ENCODE peak calls at places on chromosomes 1 and 21, in six cellular contexts. One of them, this sample, is unnamed.

GRCh38 chr1:27856561-27857343 is 15.6 kb upstream of the THEMIS2 start:
- DNase-seq in CD4-positive, alpha-beta T cell: no peak
- DNase-seq in neural crest cell: no peak
- DNase-seq in GM20000: no peak
- DNase-seq in WTC11: no peak
- DNase-seq in astrocyte of the spinal cord: no peak
- DNase-seq in this sample: no peak

GRCh38 chr1:46130144-46130543 is 2.3 kb downstream of the PIK3R3 start:
- DNase-seq in CD4-positive, alpha-beta T cell: no peak
- DNase-seq in astrocyte of the spinal cord: peak
- DNase-seq in neural crest cell: no peak
- DNase-seq in GM20000: no peak
- DNase-seq in WTC11: no peak
- DNase-seq in this sample: no peak

GRCh38 chr1:230278871-230279582 is 147.1 kb downstream of the PGBD5 start:
- DNase-seq in neural crest cell: no peak
- DNase-seq in astrocyte of the spinal cord: no peak
- DNase-seq in GM20000: no peak
- DNase-seq in WTC11: no peak
- DNase-seq in CD4-positive, alpha-beta T cell: no peak
- DNase-seq in this sample: no peak

GRCh38 chr1:208170252-208170651 is 73.9 kb downstream of the PLXNA2 start:
- DNase-seq in CD4-positive, alpha-beta T cell: no peak
- DNase-seq in WTC11: no peak
- DNase-seq in GM20000: no peak
- DNase-seq in neural crest cell: no peak
- DNase-seq in astrocyte of the spinal cord: no peak
- DNase-seq in this sample: no peak

GRCh38 chr21:14096577-14096976 is 114.2 kb downstream of the LIPI start:
- DNase-seq in CD4-positive, alpha-beta T cell: no peak
- DNase-seq in astrocyte of the spinal cord: no peak
- DNase-seq in GM20000: no peak
- DNase-seq in WTC11: no peak
- DNase-seq in neural crest cell: no peak
- DNase-seq in this sample: no peak

GRCh38 chr1:41366428-41367101 is 5.3 kb downstream of the FOXO6 start:
- DNase-seq in neural crest cell: no peak
- DNase-seq in CD4-positive, alpha-beta T cell: peak
- DNase-seq in GM20000: no peak
- DNase-seq in astrocyte of the spinal cord: no peak
- DNase-seq in WTC11: peak
- DNase-seq in this sample: no peak

GRCh38 chr1:204370176-204370575 is 10.4 kb upstream of the PLEKHA6 start:
- DNase-seq in CD4-positive, alpha-beta T cell: no peak
- DNase-seq in neural crest cell: no peak
- DNase-seq in GM20000: no peak
- DNase-seq in astrocyte of the spinal cord: no peak
- DNase-seq in WTC11: no peak
- DNase-seq in this sample: no peak

GRCh38 chr1:231699769-231700168 is 73.2 kb downstream of the DISC1 start:
- DNase-seq in neural crest cell: no peak
- DNase-seq in CD4-positive, alpha-beta T cell: no peak
- DNase-seq in GM20000: no peak
- DNase-seq in astrocyte of the spinal cord: peak
- DNase-seq in WTC11: no peak
- DNase-seq in this sample: no peak

GRCh38 chr1:178267646-178268094 is 173.8 kb downstream of the RASAL2 start:
- DNase-seq in GM20000: no peak
- DNase-seq in CD4-positive, alpha-beta T cell: no peak
- DNase-seq in neural crest cell: no peak
- DNase-seq in WTC11: peak
- DNase-seq in astrocyte of the spinal cord: peak
- DNase-seq in this sample: peak

GRCh38 chr1:4177425-4178150 is 277.5 kb upstream of the C1orf174 start:
- DNase-seq in WTC11: no peak
- DNase-seq in CD4-positive, alpha-beta T cell: no peak
- DNase-seq in astrocyte of the spinal cord: no peak
- DNase-seq in neural crest cell: no peak
- DNase-seq in GM20000: no peak
- DNase-seq in this sample: no peak

GRCh38 chr1:118360817-118361216 is 175.8 kb upstream of the SPAG17 start:
- DNase-seq in CD4-positive, alpha-beta T cell: no peak
- DNase-seq in neural crest cell: no peak
- DNase-seq in WTC11: no peak
- DNase-seq in GM20000: no peak
- DNase-seq in astrocyte of the spinal cord: peak
- DNase-seq in this sample: no peak

GRCh38 chr1:94236630-94237290 is 624 bp downstream of the ARHGAP29 start:
- DNase-seq in neural crest cell: no peak
- DNase-seq in GM20000: no peak
- DNase-seq in astrocyte of the spinal cord: peak
- DNase-seq in WTC11: peak
- DNase-seq in CD4-positive, alpha-beta T cell: no peak
- DNase-seq in this sample: no peak

GRCh38 chr1:94235189-94236020 is 2.0 kb downstream of the ARHGAP29 start:
- DNase-seq in astrocyte of the spinal cord: peak
- DNase-seq in CD4-positive, alpha-beta T cell: no peak
- DNase-seq in WTC11: no peak
- DNase-seq in GM20000: no peak
- DNase-seq in neural crest cell: no peak
- DNase-seq in this sample: no peak

GRCh38 chr1:94239796-94240195 is 2.4 kb upstream of the ARHGAP29 start:
- DNase-seq in CD4-positive, alpha-beta T cell: no peak
- DNase-seq in neural crest cell: no peak
- DNase-seq in WTC11: no peak
- DNase-seq in GM20000: no peak
- DNase-seq in astrocyte of the spinal cord: no peak
- DNase-seq in this sample: no peak

GRCh38 chr1:94236021-94236491 is 1.3 kb downstream of the ARHGAP29 start:
- DNase-seq in CD4-positive, alpha-beta T cell: no peak
- DNase-seq in WTC11: no peak
- DNase-seq in GM20000: no peak
- DNase-seq in astrocyte of the spinal cord: peak
- DNase-seq in neural crest cell: no peak
- DNase-seq in this sample: no peak

DNA sequence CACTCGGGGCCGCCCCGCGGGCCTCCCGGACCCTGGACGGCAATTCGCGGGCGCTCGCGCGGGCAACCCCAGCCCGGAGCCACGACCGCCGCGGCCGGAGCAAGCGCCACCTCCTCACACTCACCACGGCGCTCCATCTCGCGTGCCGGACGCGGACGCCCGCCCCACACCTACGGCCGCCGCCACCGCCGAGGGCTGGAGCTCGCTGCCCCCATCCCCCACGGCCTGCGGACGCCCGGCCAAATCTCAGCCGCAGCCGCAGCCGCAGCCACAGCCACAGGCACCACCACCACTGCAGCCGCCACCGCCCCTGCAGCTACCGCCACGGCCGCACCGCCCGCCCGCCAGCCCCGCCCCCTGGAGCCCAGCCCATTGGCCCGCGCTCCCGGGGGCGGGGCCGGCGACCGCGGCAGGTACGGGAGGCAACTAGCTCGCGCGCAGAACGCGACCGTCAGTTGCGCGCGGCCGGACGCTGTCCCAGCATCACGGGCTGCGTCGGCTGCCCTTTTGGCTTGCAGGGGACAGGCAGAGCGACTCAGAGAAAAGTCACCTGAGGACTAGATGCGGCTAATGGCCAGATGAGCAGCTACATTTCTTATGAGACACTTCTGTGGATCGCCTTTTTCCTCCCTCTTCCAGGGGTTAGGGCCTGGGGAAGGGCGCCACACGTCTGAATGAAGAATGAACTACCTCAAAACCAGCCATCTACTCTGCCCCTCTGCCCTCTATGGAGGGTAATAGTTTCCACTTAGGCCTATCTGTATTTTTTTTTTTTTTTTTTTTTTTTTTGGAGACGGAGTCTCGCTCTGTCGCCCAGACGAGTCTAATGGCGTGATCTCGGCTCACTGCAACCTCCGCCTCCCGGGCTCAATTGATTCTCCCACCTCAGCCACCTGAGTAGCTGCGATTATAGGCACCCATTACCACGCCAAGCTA is at the start of gene ARHGAP29:
- DNase-seq in astrocyte of the spinal cord: peak
- DNase-seq in neural crest cell: peak
- DNase-seq in WTC11: peak
- DNase-seq in CD4-positive, alpha-beta T cell: peak
- DNase-seq in GM20000: peak
- DNase-seq in this sample: peak
- TF ChIP-seq CTCF in astrocyte of the spinal cord: no peak
- TF ChIP-seq CTCF in neural crest cell: no peak
- TF ChIP-seq CTCF in WTC11: no peak
- TF ChIP-seq CTCF in CD4-positive, alpha-beta T cell: no peak
- TF ChIP-seq CTCF in GM20000: no peak
- TF ChIP-seq CTCF in this sample: no peak

DNA sequence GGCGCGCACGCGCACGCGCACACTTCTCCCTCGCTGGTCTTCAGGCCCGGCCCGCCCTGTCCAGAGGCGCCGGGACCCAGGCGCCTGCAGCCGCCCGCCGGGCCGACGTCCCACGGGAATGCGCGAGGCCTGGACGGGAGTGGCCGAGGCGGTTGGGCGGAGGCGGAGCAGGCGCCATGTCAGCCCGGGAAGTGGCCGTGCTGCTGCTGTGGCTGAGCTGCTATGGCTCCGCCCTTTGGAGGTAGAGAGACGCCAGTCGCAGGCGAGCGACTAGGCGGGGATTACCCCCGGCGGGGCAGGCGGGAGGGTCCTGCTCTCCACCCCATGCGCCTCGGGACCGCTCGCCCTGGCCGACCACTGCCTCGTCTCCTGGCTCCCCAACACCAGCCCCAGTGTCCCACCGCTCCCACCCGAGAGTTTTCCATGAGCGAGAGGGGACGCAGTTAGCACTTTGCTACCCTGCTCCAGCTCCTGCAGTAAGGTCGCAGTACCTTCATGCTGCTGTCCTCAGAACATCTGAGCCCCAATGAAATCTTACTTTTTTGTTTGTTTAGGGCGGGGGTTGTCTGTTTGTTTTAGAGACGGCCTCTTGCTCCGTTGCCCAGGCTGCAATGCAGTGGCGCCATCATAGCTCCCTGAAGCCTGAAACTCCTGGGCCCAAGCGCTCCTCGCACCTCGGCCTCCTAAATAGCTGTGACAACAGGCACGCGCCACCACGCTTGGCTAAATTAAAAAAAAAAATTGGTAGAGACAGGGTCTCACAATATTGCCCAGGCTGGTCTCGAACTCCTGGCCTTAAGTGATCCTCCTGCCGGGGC is at the start of gene CATSPERE:
- DNase-seq in astrocyte of the spinal cord: peak
- DNase-seq in WTC11: peak
- DNase-seq in CD4-positive, alpha-beta T cell: peak
- DNase-seq in neural crest cell: peak
- DNase-seq in GM20000: peak
- DNase-seq in this sample: peak
- TF ChIP-seq CTCF in astrocyte of the spinal cord: no peak
- TF ChIP-seq CTCF in WTC11: no peak
- TF ChIP-seq CTCF in CD4-positive, alpha-beta T cell: no peak
- TF ChIP-seq CTCF in neural crest cell: no peak
- TF ChIP-seq CTCF in GM20000: no peak
- TF ChIP-seq CTCF in this sample: no peak

DNA sequence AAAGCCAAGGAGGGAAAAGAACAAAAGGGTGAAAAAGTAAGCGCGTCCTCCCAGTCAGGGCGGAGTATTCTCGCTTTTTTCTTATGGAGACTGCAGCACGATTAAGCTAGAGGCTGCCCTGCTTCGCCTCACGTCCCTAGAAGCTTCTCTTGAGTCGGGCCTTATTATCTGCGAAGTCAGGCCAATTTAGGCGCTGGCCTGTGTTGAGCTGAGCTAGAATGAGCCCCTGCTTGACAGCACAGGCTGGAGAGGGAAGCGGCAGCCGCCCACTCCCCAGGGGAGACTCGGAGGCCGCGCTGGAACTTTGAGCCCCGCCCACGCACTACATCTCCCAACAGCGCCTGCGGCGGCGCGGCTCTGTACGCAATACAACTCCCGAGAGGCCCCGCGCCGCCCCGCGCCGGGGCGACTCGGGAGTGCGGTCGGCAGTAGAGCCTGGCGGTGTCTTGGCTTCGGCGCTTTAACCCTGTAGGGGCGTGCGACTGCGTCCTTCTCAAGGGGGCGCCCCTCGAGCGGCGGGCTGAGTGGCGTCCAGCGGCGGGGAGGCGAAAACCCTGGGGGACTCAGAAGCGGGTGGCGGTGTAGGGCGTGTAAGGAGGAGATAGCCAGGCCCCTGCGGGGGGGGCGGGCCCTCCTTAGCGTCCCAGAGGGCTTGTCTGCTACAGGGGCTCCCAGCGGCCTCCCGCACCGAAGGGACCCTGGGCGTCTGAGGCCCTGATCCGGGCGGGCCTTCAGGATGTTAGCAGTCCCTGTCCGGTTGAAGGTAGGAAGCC is 888 bp downstream of the ZNF436 start:
- DNase-seq in neural crest cell: peak
- DNase-seq in astrocyte of the spinal cord: peak
- DNase-seq in GM20000: peak
- DNase-seq in WTC11: peak
- DNase-seq in CD4-positive, alpha-beta T cell: peak
- DNase-seq in this sample: peak
- TF ChIP-seq CTCF in neural crest cell: peak
- TF ChIP-seq CTCF in astrocyte of the spinal cord: peak
- TF ChIP-seq CTCF in GM20000: no peak
- TF ChIP-seq CTCF in WTC11: no peak
- TF ChIP-seq CTCF in CD4-positive, alpha-beta T cell: peak
- TF ChIP-seq CTCF in this sample: no peak

DNA sequence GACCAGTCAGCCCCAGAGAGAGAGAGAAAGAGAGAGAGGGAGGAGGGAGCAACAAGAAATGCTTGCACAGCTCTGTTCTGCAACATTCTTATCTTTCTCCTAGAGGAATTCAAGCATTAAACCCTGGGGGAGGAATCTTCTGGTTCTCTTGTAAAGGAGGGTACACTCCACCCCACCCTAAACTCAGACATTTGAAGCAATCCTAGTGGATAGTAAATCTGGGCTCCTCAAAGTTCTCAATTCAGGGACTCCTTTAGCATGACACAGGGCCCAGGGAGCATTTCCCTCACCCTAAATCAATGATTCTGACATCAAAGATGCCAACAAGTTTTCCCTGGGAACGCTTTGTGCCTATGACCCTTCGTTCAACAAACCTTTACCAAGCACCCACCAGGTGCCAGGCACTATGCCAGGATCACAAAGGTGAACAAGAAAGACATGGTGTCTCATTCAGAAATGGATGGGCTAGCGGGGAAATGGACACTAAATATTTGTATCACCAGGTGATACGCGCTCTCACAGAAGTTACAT is 11.9 kb upstream of the CAPN2 start:
- DNase-seq in WTC11: no peak
- DNase-seq in astrocyte of the spinal cord: no peak
- DNase-seq in neural crest cell: no peak
- DNase-seq in CD4-positive, alpha-beta T cell: no peak
- DNase-seq in GM20000: no peak
- DNase-seq in this sample: no peak
- TF ChIP-seq CTCF in WTC11: no peak
- TF ChIP-seq CTCF in astrocyte of the spinal cord: no peak
- TF ChIP-seq CTCF in neural crest cell: no peak
- TF ChIP-seq CTCF in CD4-positive, alpha-beta T cell: no peak
- TF ChIP-seq CTCF in GM20000: no peak
- TF ChIP-seq CTCF in this sample: no peak

GRCh38 chr21:44800103-44800502 is 1.5 kb downstream of the UBE2G2 start:
- DNase-seq in astrocyte of the spinal cord: peak
- DNase-seq in WTC11: no peak
- DNase-seq in CD4-positive, alpha-beta T cell: no peak
- DNase-seq in neural crest cell: no peak
- DNase-seq in GM20000: no peak
- DNase-seq in this sample: peak
- TF ChIP-seq CTCF in astrocyte of the spinal cord: peak
- TF ChIP-seq CTCF in WTC11: no peak
- TF ChIP-seq CTCF in CD4-positive, alpha-beta T cell: no peak
- TF ChIP-seq CTCF in neural crest cell: peak
- TF ChIP-seq CTCF in GM20000: no peak
- TF ChIP-seq CTCF in this sample: no peak

This sample was measured in endothelial cell.